ENCODE peak calls at places on chromosomes 11 and 22, in five cellular contexts. One of them, this sample, is unnamed.

GRCh38 chr11:71139516-71140205 is 112.7 kb downstream of the SHANK2 start:
- DNase-seq in Jurkat, Clone E6-1: no peak
- DNase-seq in left colon: peak
- DNase-seq in activated T-helper 9 cell treated with anti-CD3 and anti-CD28 coated beads, Interleukin-2, amount 50 U/mL, for 16 hours: no peak
- DNase-seq in osteoblast: peak
- DNase-seq in this sample: peak

GRCh38 chr11:13602844-13603243 is 65.6 kb upstream of the FAR1 start:
- DNase-seq in Jurkat, Clone E6-1: no peak
- DNase-seq in left colon: no peak
- DNase-seq in activated T-helper 9 cell treated with anti-CD3 and anti-CD28 coated beads, Interleukin-2, amount 50 U/mL, for 16 hours: no peak
- DNase-seq in osteoblast: no peak
- DNase-seq in this sample: no peak

GRCh38 chr11:7512525-7513209 is 1.1 kb upstream of the PPFIBP2 start:
- DNase-seq in Jurkat, Clone E6-1: no peak
- DNase-seq in left colon: peak
- DNase-seq in activated T-helper 9 cell treated with anti-CD3 and anti-CD28 coated beads, Interleukin-2, amount 50 U/mL, for 16 hours: no peak
- DNase-seq in osteoblast: peak
- DNase-seq in this sample: peak

GRCh38 chr22:21457023-21457787 is 10.0 kb upstream of the TMEM191C start:
- DNase-seq in Jurkat, Clone E6-1: no peak
- DNase-seq in left colon: peak
- DNase-seq in activated T-helper 9 cell treated with anti-CD3 and anti-CD28 coated beads, Interleukin-2, amount 50 U/mL, for 16 hours: no peak
- DNase-seq in osteoblast: no peak
- DNase-seq in this sample: no peak

GRCh38 chr11:117855452-117855851 is 21.0 kb downstream of the FXYD6 start:
- DNase-seq in Jurkat, Clone E6-1: no peak
- DNase-seq in left colon: no peak
- DNase-seq in activated T-helper 9 cell treated with anti-CD3 and anti-CD28 coated beads, Interleukin-2, amount 50 U/mL, for 16 hours: no peak
- DNase-seq in osteoblast: peak
- DNase-seq in this sample: no peak

GRCh38 chr22:26589367-26589844 is 526 bp downstream of the TPST2 start:
- DNase-seq in Jurkat, Clone E6-1: no peak
- DNase-seq in left colon: peak
- DNase-seq in activated T-helper 9 cell treated with anti-CD3 and anti-CD28 coated beads, Interleukin-2, amount 50 U/mL, for 16 hours: no peak
- DNase-seq in osteoblast: no peak
- DNase-seq in this sample: peak

GRCh38 chr11:47057374-47057773 is 119.3 kb downstream of the ARFGAP2 start:
- DNase-seq in Jurkat, Clone E6-1: no peak
- DNase-seq in left colon: no peak
- DNase-seq in activated T-helper 9 cell treated with anti-CD3 and anti-CD28 coated beads, Interleukin-2, amount 50 U/mL, for 16 hours: no peak
- DNase-seq in osteoblast: peak
- DNase-seq in this sample: no peak

GRCh38 chr11:61928606-61929005 is 11.2 kb upstream of the RAB3IL1 start:
- DNase-seq in Jurkat, Clone E6-1: no peak
- DNase-seq in left colon: no peak
- DNase-seq in activated T-helper 9 cell treated with anti-CD3 and anti-CD28 coated beads, Interleukin-2, amount 50 U/mL, for 16 hours: no peak
- DNase-seq in osteoblast: no peak
- DNase-seq in this sample: no peak

GRCh38 chr11:121328213-121328966 is 35.8 kb downstream of the SC5D start:
- DNase-seq in Jurkat, Clone E6-1: peak
- DNase-seq in left colon: no peak
- DNase-seq in activated T-helper 9 cell treated with anti-CD3 and anti-CD28 coated beads, Interleukin-2, amount 50 U/mL, for 16 hours: no peak
- DNase-seq in osteoblast: no peak
- DNase-seq in this sample: no peak

GRCh38 chr11:62593434-62594044 is 2.2 kb upstream of the TUT1 start:
- DNase-seq in Jurkat, Clone E6-1: peak
- DNase-seq in left colon: peak
- DNase-seq in activated T-helper 9 cell treated with anti-CD3 and anti-CD28 coated beads, Interleukin-2, amount 50 U/mL, for 16 hours: peak
- DNase-seq in osteoblast: peak
- DNase-seq in this sample: peak

GRCh38 chr11:115499241-115499799 is 4.9 kb downstream of the CADM1 start:
- DNase-seq in Jurkat, Clone E6-1: no peak
- DNase-seq in left colon: no peak
- DNase-seq in activated T-helper 9 cell treated with anti-CD3 and anti-CD28 coated beads, Interleukin-2, amount 50 U/mL, for 16 hours: no peak
- DNase-seq in osteoblast: no peak
- DNase-seq in this sample: no peak

GRCh38 chr11:67364783-67365525 is 8.4 kb downstream of the CLCF1 start:
- DNase-seq in Jurkat, Clone E6-1: no peak
- DNase-seq in left colon: no peak
- DNase-seq in activated T-helper 9 cell treated with anti-CD3 and anti-CD28 coated beads, Interleukin-2, amount 50 U/mL, for 16 hours: no peak
- DNase-seq in osteoblast: peak
- DNase-seq in this sample: no peak

GRCh38 chr11:78646564-78647185 is 72.0 kb upstream of the NARS2 start:
- DNase-seq in Jurkat, Clone E6-1: peak
- DNase-seq in left colon: peak
- DNase-seq in activated T-helper 9 cell treated with anti-CD3 and anti-CD28 coated beads, Interleukin-2, amount 50 U/mL, for 16 hours: no peak
- DNase-seq in osteoblast: no peak
- DNase-seq in this sample: peak

GRCh38 chr22:33053323-33053722 is 4.9 kb downstream of the SYN3 start:
- DNase-seq in Jurkat, Clone E6-1: no peak
- DNase-seq in left colon: no peak
- DNase-seq in activated T-helper 9 cell treated with anti-CD3 and anti-CD28 coated beads, Interleukin-2, amount 50 U/mL, for 16 hours: no peak
- DNase-seq in osteoblast: no peak
- DNase-seq in this sample: no peak

GRCh38 chr11:14413307-14414072 is 54.5 kb upstream of the RRAS2 start:
- DNase-seq in Jurkat, Clone E6-1: peak
- DNase-seq in left colon: no peak
- DNase-seq in activated T-helper 9 cell treated with anti-CD3 and anti-CD28 coated beads, Interleukin-2, amount 50 U/mL, for 16 hours: no peak
- DNase-seq in osteoblast: peak
- DNase-seq in this sample: no peak

GRCh38 chr11:121426476-121427454 is 25.3 kb upstream of the SORL1 start:
- DNase-seq in Jurkat, Clone E6-1: no peak
- DNase-seq in left colon: peak
- DNase-seq in activated T-helper 9 cell treated with anti-CD3 and anti-CD28 coated beads, Interleukin-2, amount 50 U/mL, for 16 hours: peak
- DNase-seq in osteoblast: peak
- DNase-seq in this sample: peak

GRCh38 chr11:70876685-70877084 is 375.7 kb downstream of the SHANK2 start:
- DNase-seq in Jurkat, Clone E6-1: no peak
- DNase-seq in left colon: no peak
- DNase-seq in activated T-helper 9 cell treated with anti-CD3 and anti-CD28 coated beads, Interleukin-2, amount 50 U/mL, for 16 hours: no peak
- DNase-seq in osteoblast: no peak
- DNase-seq in this sample: peak

GRCh38 chr22:19962246-19962908 is 20.8 kb upstream of the TXNRD2 start:
- DNase-seq in Jurkat, Clone E6-1: peak
- DNase-seq in left colon: peak
- DNase-seq in activated T-helper 9 cell treated with anti-CD3 and anti-CD28 coated beads, Interleukin-2, amount 50 U/mL, for 16 hours: peak
- DNase-seq in osteoblast: peak
- DNase-seq in this sample: peak

GRCh38 chr22:31987180-31987579 is 42.8 kb downstream of the YWHAH start:
- DNase-seq in Jurkat, Clone E6-1: no peak
- DNase-seq in left colon: no peak
- DNase-seq in activated T-helper 9 cell treated with anti-CD3 and anti-CD28 coated beads, Interleukin-2, amount 50 U/mL, for 16 hours: no peak
- DNase-seq in osteoblast: no peak
- DNase-seq in this sample: no peak

GRCh38 chr11:134761361-134761760 is 349.3 kb upstream of the B3GAT1 start:
- DNase-seq in Jurkat, Clone E6-1: no peak
- DNase-seq in left colon: no peak
- DNase-seq in activated T-helper 9 cell treated with anti-CD3 and anti-CD28 coated beads, Interleukin-2, amount 50 U/mL, for 16 hours: no peak
- DNase-seq in osteoblast: peak
- DNase-seq in this sample: no peak

GRCh38 chr11:111645657-111646316 is 43.5 kb downstream of the SIK2 start:
- DNase-seq in Jurkat, Clone E6-1: no peak
- DNase-seq in left colon: no peak
- DNase-seq in activated T-helper 9 cell treated with anti-CD3 and anti-CD28 coated beads, Interleukin-2, amount 50 U/mL, for 16 hours: no peak
- DNase-seq in osteoblast: no peak
- DNase-seq in this sample: no peak

GRCh38 chr11:34631737-34632104 is 10.8 kb downstream of the EHF start:
- DNase-seq in Jurkat, Clone E6-1: no peak
- DNase-seq in left colon: no peak
- DNase-seq in activated T-helper 9 cell treated with anti-CD3 and anti-CD28 coated beads, Interleukin-2, amount 50 U/mL, for 16 hours: no peak
- DNase-seq in osteoblast: no peak
- DNase-seq in this sample: peak

GRCh38 chr11:111435046-111435698 is 56.1 kb upstream of the POU2AF1 start:
- DNase-seq in Jurkat, Clone E6-1: no peak
- DNase-seq in left colon: no peak
- DNase-seq in activated T-helper 9 cell treated with anti-CD3 and anti-CD28 coated beads, Interleukin-2, amount 50 U/mL, for 16 hours: no peak
- DNase-seq in osteoblast: no peak
- DNase-seq in this sample: no peak

GRCh38 chr11:117731689-117732290 is 65.2 kb downstream of the DSCAML1 start:
- DNase-seq in Jurkat, Clone E6-1: no peak
- DNase-seq in left colon: no peak
- DNase-seq in activated T-helper 9 cell treated with anti-CD3 and anti-CD28 coated beads, Interleukin-2, amount 50 U/mL, for 16 hours: no peak
- DNase-seq in osteoblast: no peak
- DNase-seq in this sample: no peak

GRCh38 chr11:27205779-27206549 is 157.1 kb downstream of the CCDC34 start:
- DNase-seq in Jurkat, Clone E6-1: no peak
- DNase-seq in left colon: no peak
- DNase-seq in activated T-helper 9 cell treated with anti-CD3 and anti-CD28 coated beads, Interleukin-2, amount 50 U/mL, for 16 hours: no peak
- DNase-seq in osteoblast: no peak
- DNase-seq in this sample: no peak

GRCh38 chr22:20741634-20742581 is 32.0 kb upstream of the SERPIND1 start:
- DNase-seq in Jurkat, Clone E6-1: peak
- DNase-seq in left colon: no peak
- DNase-seq in activated T-helper 9 cell treated with anti-CD3 and anti-CD28 coated beads, Interleukin-2, amount 50 U/mL, for 16 hours: no peak
- DNase-seq in osteoblast: peak
- DNase-seq in this sample: peak

This sample was measured in body of pancreas.